ENCODE peak calls at places on chromosomes 2 and 18, in seven cellular contexts. One of them, this sample, is unnamed.

GRCh38 chr18:47721876-47722275 is 208.6 kb downstream of the SMAD2 start:
- DNase-seq in progenitor cell of endocrine pancreas: no peak
- DNase-seq in activated CD4-positive, alpha-beta T cell treated with anti-CD3 and anti-CD28 coated beads, Interleukin-2, amount 50 U/mL, for 4 hours: no peak
- DNase-seq in activated naive CD4-positive, alpha-beta T cell treated with anti-CD3 and anti-CD28 coated beads for 36 hours: no peak
- DNase-seq in choroid plexus epithelial cell: no peak
- DNase-seq in adipocyte: no peak
- DNase-seq in stomach: no peak
- DNase-seq in this sample: no peak

GRCh38 chr18:34492652-34493051 is 217.4 kb upstream of the DTNA start:
- DNase-seq in choroid plexus epithelial cell: peak; percentile 2
- DNase-seq in adipocyte: peak; percentile 4
- DNase-seq in activated CD4-positive, alpha-beta T cell treated with anti-CD3 and anti-CD28 coated beads, Interleukin-2, amount 50 U/mL, for 4 hours: no peak
- DNase-seq in activated naive CD4-positive, alpha-beta T cell treated with anti-CD3 and anti-CD28 coated beads for 36 hours: no peak
- DNase-seq in stomach: no peak
- DNase-seq in progenitor cell of endocrine pancreas: no peak
- DNase-seq in this sample: no peak

GRCh38 chr2:65024149-65024829 is 31.9 kb upstream of the CEP68 start:
- DNase-seq in activated naive CD4-positive, alpha-beta T cell treated with anti-CD3 and anti-CD28 coated beads for 36 hours: no peak
- DNase-seq in activated CD4-positive, alpha-beta T cell treated with anti-CD3 and anti-CD28 coated beads, Interleukin-2, amount 50 U/mL, for 4 hours: no peak
- DNase-seq in choroid plexus epithelial cell: peak; percentile 78
- DNase-seq in stomach: no peak
- DNase-seq in progenitor cell of endocrine pancreas: no peak
- DNase-seq in adipocyte: peak; percentile 67
- DNase-seq in this sample: peak; percentile 78

GRCh38 chr18:22432672-22433137 is 15.0 kb upstream of the CTAGE1 start:
- DNase-seq in stomach: peak; percentile 82
- DNase-seq in activated naive CD4-positive, alpha-beta T cell treated with anti-CD3 and anti-CD28 coated beads for 36 hours: no peak
- DNase-seq in progenitor cell of endocrine pancreas: no peak
- DNase-seq in adipocyte: peak; percentile 86
- DNase-seq in activated CD4-positive, alpha-beta T cell treated with anti-CD3 and anti-CD28 coated beads, Interleukin-2, amount 50 U/mL, for 4 hours: no peak
- DNase-seq in choroid plexus epithelial cell: peak; percentile 85
- DNase-seq in this sample: peak; percentile 94

GRCh38 chr2:47073641-47074040 is 81.5 kb downstream of the STPG4 start:
- DNase-seq in choroid plexus epithelial cell: no peak
- DNase-seq in progenitor cell of endocrine pancreas: no peak
- DNase-seq in activated naive CD4-positive, alpha-beta T cell treated with anti-CD3 and anti-CD28 coated beads for 36 hours: no peak
- DNase-seq in activated CD4-positive, alpha-beta T cell treated with anti-CD3 and anti-CD28 coated beads, Interleukin-2, amount 50 U/mL, for 4 hours: no peak
- DNase-seq in stomach: no peak
- DNase-seq in adipocyte: no peak
- DNase-seq in this sample: no peak

GRCh38 chr2:71469403-71470398 is 16.3 kb downstream of the DYSF start:
- DNase-seq in choroid plexus epithelial cell: no peak
- DNase-seq in activated naive CD4-positive, alpha-beta T cell treated with anti-CD3 and anti-CD28 coated beads for 36 hours: no peak
- DNase-seq in activated CD4-positive, alpha-beta T cell treated with anti-CD3 and anti-CD28 coated beads, Interleukin-2, amount 50 U/mL, for 4 hours: no peak
- DNase-seq in progenitor cell of endocrine pancreas: no peak
- DNase-seq in adipocyte: no peak
- DNase-seq in stomach: no peak
- DNase-seq in this sample: no peak

GRCh38 chr2:124027182-124027581 is 2.1 kb downstream of the CNTNAP5 start:
- DNase-seq in choroid plexus epithelial cell: peak; percentile 62
- DNase-seq in stomach: peak; percentile 27
- DNase-seq in progenitor cell of endocrine pancreas: no peak
- DNase-seq in activated CD4-positive, alpha-beta T cell treated with anti-CD3 and anti-CD28 coated beads, Interleukin-2, amount 50 U/mL, for 4 hours: no peak
- DNase-seq in adipocyte: peak; percentile 64
- DNase-seq in activated naive CD4-positive, alpha-beta T cell treated with anti-CD3 and anti-CD28 coated beads for 36 hours: peak; percentile 14
- DNase-seq in this sample: peak; percentile 37

GRCh38 chr2:100256416-100256815 is 65.9 kb downstream of the LONRF2 start:
- DNase-seq in stomach: no peak
- DNase-seq in adipocyte: no peak
- DNase-seq in activated naive CD4-positive, alpha-beta T cell treated with anti-CD3 and anti-CD28 coated beads for 36 hours: no peak
- DNase-seq in activated CD4-positive, alpha-beta T cell treated with anti-CD3 and anti-CD28 coated beads, Interleukin-2, amount 50 U/mL, for 4 hours: no peak
- DNase-seq in progenitor cell of endocrine pancreas: no peak
- DNase-seq in choroid plexus epithelial cell: no peak
- DNase-seq in this sample: no peak

GRCh38 chr2:84556190-84556589 is 39.9 kb downstream of the DNAH6 start:
- DNase-seq in adipocyte: no peak
- DNase-seq in activated naive CD4-positive, alpha-beta T cell treated with anti-CD3 and anti-CD28 coated beads for 36 hours: peak; percentile 43
- DNase-seq in stomach: no peak
- DNase-seq in activated CD4-positive, alpha-beta T cell treated with anti-CD3 and anti-CD28 coated beads, Interleukin-2, amount 50 U/mL, for 4 hours: no peak
- DNase-seq in progenitor cell of endocrine pancreas: no peak
- DNase-seq in choroid plexus epithelial cell: no peak
- DNase-seq in this sample: no peak

GRCh38 chr2:202317080-202317859 is 51.7 kb downstream of the NOP58 start:
- DNase-seq in stomach: peak; percentile 81
- DNase-seq in activated naive CD4-positive, alpha-beta T cell treated with anti-CD3 and anti-CD28 coated beads for 36 hours: no peak
- DNase-seq in progenitor cell of endocrine pancreas: no peak
- DNase-seq in choroid plexus epithelial cell: peak; percentile 69
- DNase-seq in activated CD4-positive, alpha-beta T cell treated with anti-CD3 and anti-CD28 coated beads, Interleukin-2, amount 50 U/mL, for 4 hours: no peak
- DNase-seq in adipocyte: peak; percentile 84
- DNase-seq in this sample: peak; percentile 85

GRCh38 chr2:233049194-233049761 is 10.9 kb upstream of the INPP5D start:
- DNase-seq in stomach: no peak
- DNase-seq in activated CD4-positive, alpha-beta T cell treated with anti-CD3 and anti-CD28 coated beads, Interleukin-2, amount 50 U/mL, for 4 hours: no peak
- DNase-seq in choroid plexus epithelial cell: peak; percentile 31
- DNase-seq in activated naive CD4-positive, alpha-beta T cell treated with anti-CD3 and anti-CD28 coated beads for 36 hours: no peak
- DNase-seq in adipocyte: no peak
- DNase-seq in progenitor cell of endocrine pancreas: no peak
- DNase-seq in this sample: no peak

GRCh38 chr2:61771904-61772845 is 81.7 kb downstream of the FAM161A start:
- DNase-seq in progenitor cell of endocrine pancreas: no peak
- DNase-seq in activated naive CD4-positive, alpha-beta T cell treated with anti-CD3 and anti-CD28 coated beads for 36 hours: no peak
- DNase-seq in adipocyte: no peak
- DNase-seq in stomach: no peak
- DNase-seq in choroid plexus epithelial cell: no peak
- DNase-seq in activated CD4-positive, alpha-beta T cell treated with anti-CD3 and anti-CD28 coated beads, Interleukin-2, amount 50 U/mL, for 4 hours: no peak
- DNase-seq in this sample: no peak

GRCh38 chr2:127220102-127220806 is at the start of gene CYP27C1:
- DNase-seq in activated CD4-positive, alpha-beta T cell treated with anti-CD3 and anti-CD28 coated beads, Interleukin-2, amount 50 U/mL, for 4 hours: no peak
- DNase-seq in progenitor cell of endocrine pancreas: peak; percentile 20
- DNase-seq in choroid plexus epithelial cell: peak; percentile 25
- DNase-seq in activated naive CD4-positive, alpha-beta T cell treated with anti-CD3 and anti-CD28 coated beads for 36 hours: peak; percentile 21
- DNase-seq in adipocyte: peak; percentile 71
- DNase-seq in stomach: no peak
- DNase-seq in this sample: no peak

GRCh38 chr2:42141687-42142475 is 27.3 kb upstream of the EML4 start:
- DNase-seq in adipocyte: peak; percentile 94
- DNase-seq in activated naive CD4-positive, alpha-beta T cell treated with anti-CD3 and anti-CD28 coated beads for 36 hours: peak; percentile 36
- DNase-seq in activated CD4-positive, alpha-beta T cell treated with anti-CD3 and anti-CD28 coated beads, Interleukin-2, amount 50 U/mL, for 4 hours: peak; percentile 33
- DNase-seq in stomach: peak; percentile 63
- DNase-seq in choroid plexus epithelial cell: peak; percentile 89
- DNase-seq in progenitor cell of endocrine pancreas: peak; percentile 12
- DNase-seq in this sample: peak; percentile 89

GRCh38 chr2:238493411-238493810 is 66.7 kb downstream of the ASB1 start:
- DNase-seq in progenitor cell of endocrine pancreas: no peak
- DNase-seq in choroid plexus epithelial cell: no peak
- DNase-seq in activated naive CD4-positive, alpha-beta T cell treated with anti-CD3 and anti-CD28 coated beads for 36 hours: no peak
- DNase-seq in stomach: no peak
- DNase-seq in activated CD4-positive, alpha-beta T cell treated with anti-CD3 and anti-CD28 coated beads, Interleukin-2, amount 50 U/mL, for 4 hours: no peak
- DNase-seq in adipocyte: no peak
- DNase-seq in this sample: no peak

GRCh38 chr2:3242747-3243369 is 134.8 kb downstream of the EIPR1 start:
- DNase-seq in choroid plexus epithelial cell: peak; percentile 17
- DNase-seq in activated naive CD4-positive, alpha-beta T cell treated with anti-CD3 and anti-CD28 coated beads for 36 hours: peak; percentile 72
- DNase-seq in adipocyte: no peak
- DNase-seq in stomach: no peak
- DNase-seq in activated CD4-positive, alpha-beta T cell treated with anti-CD3 and anti-CD28 coated beads, Interleukin-2, amount 50 U/mL, for 4 hours: peak; percentile 23
- DNase-seq in progenitor cell of endocrine pancreas: no peak
- DNase-seq in this sample: peak; percentile 49

GRCh38 chr2:209614630-209615369 is 156.8 kb upstream of the UNC80 start:
- DNase-seq in progenitor cell of endocrine pancreas: no peak
- DNase-seq in activated naive CD4-positive, alpha-beta T cell treated with anti-CD3 and anti-CD28 coated beads for 36 hours: no peak
- DNase-seq in activated CD4-positive, alpha-beta T cell treated with anti-CD3 and anti-CD28 coated beads, Interleukin-2, amount 50 U/mL, for 4 hours: no peak
- DNase-seq in stomach: no peak
- DNase-seq in adipocyte: no peak
- DNase-seq in choroid plexus epithelial cell: peak; percentile 4
- DNase-seq in this sample: no peak

GRCh38 chr18:48943736-48944527 is 6.8 kb downstream of the SMAD7 start:
- DNase-seq in choroid plexus epithelial cell: no peak
- DNase-seq in stomach: no peak
- DNase-seq in progenitor cell of endocrine pancreas: no peak
- DNase-seq in adipocyte: no peak
- DNase-seq in activated CD4-positive, alpha-beta T cell treated with anti-CD3 and anti-CD28 coated beads, Interleukin-2, amount 50 U/mL, for 4 hours: no peak
- DNase-seq in activated naive CD4-positive, alpha-beta T cell treated with anti-CD3 and anti-CD28 coated beads for 36 hours: no peak
- DNase-seq in this sample: no peak

GRCh38 chr2:1482981-1483380 is 69.7 kb downstream of the TPO start:
- DNase-seq in adipocyte: no peak
- DNase-seq in activated naive CD4-positive, alpha-beta T cell treated with anti-CD3 and anti-CD28 coated beads for 36 hours: no peak
- DNase-seq in choroid plexus epithelial cell: no peak
- DNase-seq in stomach: no peak
- DNase-seq in progenitor cell of endocrine pancreas: no peak
- DNase-seq in activated CD4-positive, alpha-beta T cell treated with anti-CD3 and anti-CD28 coated beads, Interleukin-2, amount 50 U/mL, for 4 hours: no peak
- DNase-seq in this sample: no peak

This sample was measured in fibroblast of villous mesenchyme.